ENCODE peak calls at places on chromosomes 16 and 17, in seven cellular contexts. One of them, this sample, is unnamed. For H3K4me1 and H3K9me3, the result is how much of the 10 kb centered on the place peaks cover.

GRCh38 chr16:56910114-56910511 is 21.8 kb upstream of the HERPUD1 start:
- DNase-seq in heart left ventricle: no peak
- DNase-seq in esophagus squamous epithelium: no peak
- DNase-seq in uterus: no peak
- DNase-seq in body of pancreas: no peak
- DNase-seq in trophoblast cell: no peak
- DNase-seq in CD8-positive, alpha-beta T cell: no peak
- DNase-seq in this sample: no peak

GRCh38 chr17:39099686-39100293 is 51.6 kb downstream of the PLXDC1 start:
- DNase-seq in CD8-positive, alpha-beta T cell: no peak
- DNase-seq in uterus: peak
- DNase-seq in heart left ventricle: peak
- DNase-seq in trophoblast cell: no peak
- DNase-seq in esophagus squamous epithelium: no peak
- DNase-seq in body of pancreas: peak
- DNase-seq in this sample: no peak

GRCh38 chr17:45384047-45384799 is 48.4 kb downstream of the ARHGAP27 start:
- DNase-seq in uterus: no peak
- DNase-seq in body of pancreas: no peak
- DNase-seq in esophagus squamous epithelium: no peak
- DNase-seq in CD8-positive, alpha-beta T cell: no peak
- DNase-seq in heart left ventricle: no peak
- DNase-seq in trophoblast cell: no peak
- DNase-seq in this sample: no peak

GRCh38 chr17:62737513-62737912 is 70.6 kb downstream of the MARCHF10 start:
- DNase-seq in heart left ventricle: no peak
- DNase-seq in uterus: no peak
- DNase-seq in esophagus squamous epithelium: no peak
- DNase-seq in CD8-positive, alpha-beta T cell: no peak
- DNase-seq in trophoblast cell: no peak
- DNase-seq in body of pancreas: no peak
- DNase-seq in this sample: no peak

GRCh38 chr17:48734328-48735056 is 5.9 kb upstream of the HOXB13 start:
- DNase-seq in heart left ventricle: no peak
- DNase-seq in uterus: no peak
- DNase-seq in trophoblast cell: no peak
- DNase-seq in esophagus squamous epithelium: no peak
- DNase-seq in body of pancreas: no peak
- DNase-seq in CD8-positive, alpha-beta T cell: no peak
- DNase-seq in this sample: no peak

GRCh38 chr16:86901483-86901882 is 323.1 kb downstream of the FOXL1 start:
- DNase-seq in CD8-positive, alpha-beta T cell: no peak
- DNase-seq in heart left ventricle: no peak
- DNase-seq in uterus: no peak
- DNase-seq in body of pancreas: peak
- DNase-seq in trophoblast cell: no peak
- DNase-seq in esophagus squamous epithelium: no peak
- DNase-seq in this sample: no peak

GRCh38 chr16:68071547-68071901 is 13.6 kb upstream of the NFATC3 start:
- DNase-seq in trophoblast cell: no peak
- DNase-seq in heart left ventricle: no peak
- DNase-seq in CD8-positive, alpha-beta T cell: no peak
- DNase-seq in body of pancreas: no peak
- DNase-seq in uterus: no peak
- DNase-seq in esophagus squamous epithelium: no peak
- DNase-seq in this sample: no peak

GRCh38 chr16:81265658-81266451 is 27.4 kb downstream of the BCO1 start:
- DNase-seq in uterus: peak
- DNase-seq in heart left ventricle: peak
- DNase-seq in body of pancreas: peak
- DNase-seq in esophagus squamous epithelium: no peak
- DNase-seq in CD8-positive, alpha-beta T cell: no peak
- DNase-seq in trophoblast cell: no peak
- DNase-seq in this sample: no peak

GRCh38 chr16:24504467-24505345 is 34.7 kb upstream of the RBBP6 start:
- DNase-seq in uterus: peak
- DNase-seq in heart left ventricle: peak
- DNase-seq in CD8-positive, alpha-beta T cell: peak
- DNase-seq in trophoblast cell: peak
- DNase-seq in body of pancreas: peak
- DNase-seq in esophagus squamous epithelium: no peak
- DNase-seq in this sample: no peak

GRCh38 chr16:5722220-5722619 is 624.6 kb upstream of the EEF2KMT start:
- DNase-seq in uterus: no peak
- DNase-seq in CD8-positive, alpha-beta T cell: no peak
- DNase-seq in trophoblast cell: no peak
- DNase-seq in heart left ventricle: no peak
- DNase-seq in body of pancreas: no peak
- DNase-seq in esophagus squamous epithelium: no peak
- DNase-seq in this sample: no peak

GRCh38 chr17:71402007-71402406 is 718.8 kb upstream of the SOX9 start:
- DNase-seq in esophagus squamous epithelium: no peak
- DNase-seq in heart left ventricle: no peak
- DNase-seq in body of pancreas: no peak
- DNase-seq in CD8-positive, alpha-beta T cell: no peak
- DNase-seq in trophoblast cell: no peak
- DNase-seq in uterus: no peak
- DNase-seq in this sample: no peak

GRCh38 chr17:2070241-2071023 is 15.5 kb downstream of the HIC1 start:
- DNase-seq in trophoblast cell: no peak
- DNase-seq in uterus: peak
- DNase-seq in CD8-positive, alpha-beta T cell: peak
- DNase-seq in esophagus squamous epithelium: no peak
- DNase-seq in body of pancreas: no peak
- DNase-seq in heart left ventricle: no peak
- DNase-seq in this sample: no peak

GRCh38 chr17:43832168-43832975 is 574 bp downstream of the MPP3 start:
- DNase-seq in heart left ventricle: peak
- DNase-seq in body of pancreas: peak
- DNase-seq in trophoblast cell: peak
- DNase-seq in uterus: peak
- DNase-seq in esophagus squamous epithelium: no peak
- DNase-seq in CD8-positive, alpha-beta T cell: no peak
- DNase-seq in this sample: no peak

GRCh38 chr16:69417537-69418199 is 6.8 kb upstream of the CYB5B start:
- DNase-seq in body of pancreas: no peak
- DNase-seq in trophoblast cell: no peak
- DNase-seq in heart left ventricle: no peak
- DNase-seq in CD8-positive, alpha-beta T cell: no peak
- DNase-seq in uterus: no peak
- DNase-seq in esophagus squamous epithelium: no peak
- DNase-seq in this sample: no peak

GRCh38 chr17:63821809-63822208 is 5.4 kb upstream of the PSMC5 start:
- DNase-seq in body of pancreas: no peak
- DNase-seq in esophagus squamous epithelium: no peak
- DNase-seq in trophoblast cell: no peak
- DNase-seq in heart left ventricle: no peak
- DNase-seq in uterus: no peak
- DNase-seq in CD8-positive, alpha-beta T cell: no peak
- DNase-seq in this sample: no peak
- H3K4me1 ChIP-seq in body of pancreas: under half
- H3K4me1 ChIP-seq in esophagus squamous epithelium: under half
- H3K4me1 ChIP-seq in trophoblast cell: under half
- H3K4me1 ChIP-seq in heart left ventricle: under half
- H3K4me1 ChIP-seq in uterus: under half
- H3K4me1 ChIP-seq in CD8-positive, alpha-beta T cell: under half
- H3K4me1 ChIP-seq in this sample: under half

GRCh38 chr17:78524870-78525510 is 52.2 kb downstream of the DNAH17 start:
- DNase-seq in CD8-positive, alpha-beta T cell: no peak
- DNase-seq in uterus: no peak
- DNase-seq in heart left ventricle: no peak
- DNase-seq in body of pancreas: no peak
- DNase-seq in trophoblast cell: no peak
- DNase-seq in esophagus squamous epithelium: no peak
- DNase-seq in this sample: no peak
- H3K27ac ChIP-seq in CD8-positive, alpha-beta T cell: no peak
- H3K27ac ChIP-seq in uterus: no peak
- H3K27ac ChIP-seq in heart left ventricle: no peak
- H3K27ac ChIP-seq in body of pancreas: no peak
- H3K27ac ChIP-seq in trophoblast cell: no peak
- H3K27ac ChIP-seq in esophagus squamous epithelium: no peak
- H3K27ac ChIP-seq in this sample: no peak

GRCh38 chr17:74761419-74761818 is 13.0 kb downstream of the NHERF1 start:
- DNase-seq in esophagus squamous epithelium: no peak
- DNase-seq in uterus: no peak
- DNase-seq in CD8-positive, alpha-beta T cell: peak
- DNase-seq in heart left ventricle: no peak
- DNase-seq in body of pancreas: no peak
- DNase-seq in trophoblast cell: no peak
- DNase-seq in this sample: no peak
- H3K9me3 ChIP-seq in esophagus squamous epithelium: under half
- H3K9me3 ChIP-seq in uterus: under half
- H3K9me3 ChIP-seq in CD8-positive, alpha-beta T cell: under half
- H3K9me3 ChIP-seq in heart left ventricle: under half
- H3K9me3 ChIP-seq in body of pancreas: under half
- H3K9me3 ChIP-seq in trophoblast cell: under half
- H3K9me3 ChIP-seq in this sample: under half

DNA sequence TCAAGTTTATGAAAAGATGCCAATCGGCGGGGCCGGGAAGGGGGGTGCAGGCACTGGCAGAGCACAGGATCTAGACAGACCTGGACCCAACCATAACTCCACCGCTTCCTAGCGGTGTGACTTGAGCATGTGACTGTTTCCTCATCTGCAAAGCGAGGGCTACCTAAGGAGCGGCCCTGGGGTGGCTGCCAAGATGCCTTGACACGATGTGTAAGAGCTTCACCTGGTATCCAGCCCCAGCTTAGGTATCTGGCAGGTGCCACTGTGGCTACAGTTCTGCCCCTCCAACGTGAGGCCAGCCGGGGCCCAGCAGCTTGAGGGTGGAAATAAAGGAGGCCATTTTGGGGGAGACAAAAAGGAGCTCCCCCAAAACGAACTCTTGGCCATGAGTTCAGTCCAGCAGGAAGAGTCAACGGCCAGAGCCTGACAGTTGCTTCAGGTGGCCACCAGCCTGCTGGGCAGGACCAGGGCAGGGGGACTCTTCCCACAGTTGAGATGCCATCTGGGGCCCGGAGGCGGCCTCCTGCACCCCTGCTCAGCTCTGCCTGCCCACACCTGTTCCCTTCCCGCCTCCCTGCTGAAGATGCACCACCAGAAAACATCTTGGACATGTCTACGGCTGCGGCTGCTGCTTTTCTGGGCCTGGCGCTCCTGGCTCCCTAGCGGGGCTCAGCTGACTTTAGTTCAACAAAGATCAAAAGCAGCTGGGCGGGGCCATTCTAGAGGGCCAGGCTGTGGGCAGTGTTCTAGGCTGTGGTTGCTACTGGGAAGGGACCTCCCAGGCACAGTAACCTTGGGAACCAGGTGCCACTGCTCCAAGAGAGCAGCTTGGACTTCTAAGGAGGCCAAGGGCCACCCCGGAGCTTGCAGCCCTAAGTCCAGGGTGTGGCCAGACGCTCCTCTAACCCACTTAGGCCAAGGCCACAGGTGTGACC is 3.4 kb upstream of the MTSS2 start:
- DNase-seq in esophagus squamous epithelium: no peak
- DNase-seq in CD8-positive, alpha-beta T cell: no peak
- DNase-seq in trophoblast cell: no peak
- DNase-seq in heart left ventricle: peak
- DNase-seq in uterus: no peak
- DNase-seq in body of pancreas: no peak
- DNase-seq in this sample: no peak
- H3K4me1 ChIP-seq in esophagus squamous epithelium: half or more
- H3K4me1 ChIP-seq in CD8-positive, alpha-beta T cell: under half
- H3K4me1 ChIP-seq in trophoblast cell: under half
- H3K4me1 ChIP-seq in heart left ventricle: half or more
- H3K4me1 ChIP-seq in uterus: under half
- H3K4me1 ChIP-seq in body of pancreas: under half
- H3K4me1 ChIP-seq in this sample: half or more

DNA sequence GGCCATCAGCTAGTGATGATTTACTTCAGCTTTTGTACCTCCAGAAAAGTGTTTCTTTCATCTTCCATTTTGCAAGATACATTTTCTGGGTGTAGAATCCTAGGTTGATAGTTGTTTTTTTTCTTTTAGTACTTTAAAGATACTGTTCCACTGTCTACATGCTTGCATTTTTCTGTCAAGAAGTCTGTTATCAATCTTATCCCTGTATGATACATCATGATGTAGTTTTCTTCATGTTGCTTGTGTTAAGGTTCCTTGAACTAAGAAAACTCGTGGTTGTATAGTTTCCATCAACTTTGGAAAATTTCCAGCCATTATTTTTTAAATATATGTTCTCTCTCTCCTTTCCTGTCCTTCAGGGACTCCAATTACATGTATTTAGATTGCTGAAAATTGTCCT is 24.1 kb downstream of the DYNLL2 start:
- DNase-seq in CD8-positive, alpha-beta T cell: no peak
- DNase-seq in trophoblast cell: no peak
- DNase-seq in heart left ventricle: no peak
- DNase-seq in uterus: no peak
- DNase-seq in esophagus squamous epithelium: no peak
- DNase-seq in body of pancreas: no peak
- DNase-seq in this sample: no peak
- H3K27ac ChIP-seq in CD8-positive, alpha-beta T cell: no peak
- H3K27ac ChIP-seq in trophoblast cell: no peak
- H3K27ac ChIP-seq in heart left ventricle: no peak
- H3K27ac ChIP-seq in uterus: no peak
- H3K27ac ChIP-seq in esophagus squamous epithelium: no peak
- H3K27ac ChIP-seq in body of pancreas: no peak
- H3K27ac ChIP-seq in this sample: no peak

GRCh38 chr17:52666264-52666663 is 507.8 kb upstream of the CA10 start:
- DNase-seq in esophagus squamous epithelium: no peak
- DNase-seq in trophoblast cell: no peak
- DNase-seq in uterus: no peak
- DNase-seq in CD8-positive, alpha-beta T cell: no peak
- DNase-seq in heart left ventricle: no peak
- DNase-seq in body of pancreas: no peak
- DNase-seq in this sample: no peak
- H3K9me3 ChIP-seq in esophagus squamous epithelium: under half
- H3K9me3 ChIP-seq in trophoblast cell: under half
- H3K9me3 ChIP-seq in uterus: under half
- H3K9me3 ChIP-seq in CD8-positive, alpha-beta T cell: under half
- H3K9me3 ChIP-seq in heart left ventricle: under half
- H3K9me3 ChIP-seq in body of pancreas: under half
- H3K9me3 ChIP-seq in this sample: under half

DNA sequence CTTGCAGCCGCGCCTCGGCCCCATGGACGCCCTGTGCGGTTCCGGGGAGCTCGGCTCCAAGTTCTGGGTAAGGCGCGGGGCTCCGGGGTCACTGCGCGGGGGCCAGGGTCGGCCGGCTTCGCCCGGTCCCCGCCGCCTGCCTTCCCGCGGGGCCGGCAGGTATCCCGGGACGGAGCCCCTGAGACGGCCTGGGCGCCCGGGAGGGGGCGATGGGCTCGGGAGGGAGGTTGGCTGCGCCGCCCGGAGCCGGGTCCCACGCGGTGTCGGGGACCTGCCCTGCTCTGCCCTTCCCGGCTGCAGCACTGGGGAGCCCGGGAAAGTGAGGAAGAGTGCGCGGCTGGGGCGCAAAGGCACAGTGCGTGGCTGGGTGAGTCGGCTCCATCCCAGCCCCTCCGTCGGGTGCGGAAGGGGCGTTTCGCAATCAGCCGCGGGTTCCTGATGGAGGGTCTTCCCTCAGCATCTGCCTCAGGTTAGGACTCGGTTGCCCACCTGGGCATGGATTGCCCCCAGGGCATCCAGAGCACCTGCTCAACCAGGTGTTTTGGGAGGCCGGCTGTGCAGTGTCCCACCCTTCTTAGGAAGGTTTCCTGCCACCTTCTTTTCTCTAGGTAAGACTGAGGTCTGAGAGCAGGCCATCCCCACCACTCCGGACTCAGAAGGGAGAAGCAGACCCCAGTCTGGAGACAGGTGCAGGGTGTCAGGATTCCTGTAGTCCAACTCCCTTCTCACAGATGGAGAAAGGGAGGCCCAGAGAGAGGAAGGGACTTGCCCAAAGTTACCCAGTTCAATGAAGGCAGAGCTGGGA is 436 bp downstream of the ABCC3 start:
- DNase-seq in heart left ventricle: no peak
- DNase-seq in uterus: no peak
- DNase-seq in trophoblast cell: no peak
- DNase-seq in CD8-positive, alpha-beta T cell: no peak
- DNase-seq in body of pancreas: no peak
- DNase-seq in esophagus squamous epithelium: no peak
- DNase-seq in this sample: no peak
- H3K4me1 ChIP-seq in heart left ventricle: under half
- H3K4me1 ChIP-seq in uterus: under half
- H3K4me1 ChIP-seq in trophoblast cell: under half
- H3K4me1 ChIP-seq in CD8-positive, alpha-beta T cell: under half
- H3K4me1 ChIP-seq in body of pancreas: half or more
- H3K4me1 ChIP-seq in esophagus squamous epithelium: under half
- H3K4me1 ChIP-seq in this sample: half or more